ENCODE peak calls at places on chromosome 5, in five cellular contexts. Y is kidney, L is fibroblast of the aortic adventitia, O is NCI-H1105, B is heart left ventricle. E is an unnamed sample.

GRCh38 chr5:38642194-38642987 is 85.9 kb upstream of the LIFR start:
- DNase-seq in Y (no peak), L (no peak), O (no peak), B (no peak), E (no peak)

GRCh38 chr5:150066901-150067396 is 19.4 kb downstream of the CSF1R start:
- DNase-seq in Y (no peak), L (peak; percentile 52), O (no peak), B (no peak), E (no peak)

GRCh38 chr5:159825551-159826051 is 90.7 kb upstream of the ADRA1B start:
- DNase-seq in Y (no peak), L (peak; percentile 32), O (no peak), B (no peak), E (no peak)

GRCh38 chr5:163624466-163624865 is 119.0 kb downstream of the MAT2B start:
- DNase-seq in Y (no peak), L (no peak), O (no peak), B (no peak), E (no peak)

GRCh38 chr5:150001660-150002493 is 1.3 kb downstream of the HMGXB3 start:
- DNase-seq in Y (no peak), L (peak; percentile 83), O (no peak), B (peak; percentile 36), E (peak; percentile 17)

GRCh38 chr5:67301285-67301904 is 104.8 kb upstream of the CD180 start:
- DNase-seq in Y (peak; percentile 83), L (peak; percentile 96), O (no peak), B (peak; percentile 45), E (no peak)

GRCh38 chr5:54533541-54534179 is 16.1 kb downstream of the SNX18 start:
- DNase-seq in Y (no peak), L (peak; percentile 70), O (no peak), B (peak; percentile 45), E (no peak)

GRCh38 chr5:143428738-143429420 is 25.4 kb upstream of the NR3C1 start:
- DNase-seq in Y (no peak), L (no peak), O (no peak), B (no peak), E (no peak)

GRCh38 chr5:148140846-148141245 is 27.5 kb upstream of the SPINK14 start:
- DNase-seq in Y (no peak), L (no peak), O (no peak), B (no peak), E (no peak)

GRCh38 chr5:33312631-33313030 is 128.1 kb upstream of the TARS1 start:
- DNase-seq in Y (no peak), L (no peak), O (no peak), B (no peak), E (no peak)

GRCh38 chr5:180441577-180441976 is 52.6 kb upstream of the CNOT6 start:
- DNase-seq in Y (peak; percentile 87), L (peak; percentile 92), O (no peak), B (no peak), E (no peak)

GRCh38 chr5:43007911-43008368 is 32.2 kb downstream of the ANXA2R start:
- DNase-seq in Y (peak; percentile 84), L (peak; percentile 81), O (peak; percentile 69), B (peak; percentile 70), E (peak; percentile 86)

GRCh38 chr5:15168397-15168796 is 296.8 kb upstream of the ANKH start:
- DNase-seq in Y (no peak), L (no peak), O (no peak), B (no peak), E (no peak)

GRCh38 chr5:111774525-111774924 is 17.5 kb upstream of the NREP start:
- DNase-seq in Y (peak; percentile 66), L (peak; percentile 61), O (no peak), B (peak; percentile 20), E (no peak)

GRCh38 chr5:50786073-50786472 is 119.6 kb downstream of the PARP8 start:
- DNase-seq in Y (no peak), L (peak; percentile 4), O (no peak), B (no peak), E (no peak)

GRCh38 chr5:2657151-2657550 is 94.3 kb downstream of the IRX2 start:
- DNase-seq in Y (no peak), L (no peak), O (no peak), B (no peak), E (no peak)

GRCh38 chr5:66680227-66680626 is 84.0 kb downstream of the MAST4 start:
- DNase-seq in Y (no peak), L (no peak), O (no peak), B (no peak), E (no peak)

GRCh38 chr5:145495171-145495570 is 340.0 kb downstream of the PRELID2 start:
- DNase-seq in Y (no peak), L (peak; percentile 73), O (no peak), B (no peak), E (no peak)

GRCh38 chr5:125199968-125200841 is 453.8 kb upstream of the ZNF608 start:
- DNase-seq in Y (peak; percentile 63), L (no peak), O (no peak), B (peak; percentile 25), E (peak; percentile 53)

GRCh38 chr5:95729115-95730010 is 1.8 kb upstream of the RHOBTB3 start:
- DNase-seq in Y (no peak), L (no peak), O (no peak), B (no peak), E (no peak)

GRCh38 chr5:112917453-112918005 is 4.5 kb downstream of the REEP5 start:
- DNase-seq in Y (no peak), L (no peak), O (no peak), B (no peak), E (no peak)

GRCh38 chr5:176535101-176535654 is 2.0 kb downstream of the RNF44 start:
- DNase-seq in Y (peak; percentile 68), L (peak; percentile 43), O (no peak), B (no peak), E (no peak)

GRCh38 chr5:88885043-88885442 is 2.1 kb upstream of the MEF2C start:
- DNase-seq in Y (no peak), L (peak; percentile 21), O (no peak), B (no peak), E (no peak)

GRCh38 chr5:112419596-112420110 is 576 bp upstream of the EPB41L4A start:
- DNase-seq in Y (peak; percentile 91), L (no peak), O (no peak), B (peak; percentile 72), E (no peak)

GRCh38 chr5:10856646-10857332 is 95.8 kb upstream of the DAP start:
- DNase-seq in Y (peak; percentile 74), L (peak; percentile 48), O (peak; percentile 12), B (peak; percentile 42), E (no peak)

E was measured in SHP77 treated with DMSO at 0.1 percent for 48 hours.